ENCODE peak calls at places on chromosomes 4 and X, in eight cellular contexts. B, O, N, A, U, K, V and L are unnamed samples.

GRCh38 chr4:22162454-22162853 is 213.9 kb upstream of the KCNIP4 start:
- DNase-seq in B (no peak), O (no peak), N (no peak), A (no peak), U (no peak), K (no peak), V (no peak), L (no peak)

GRCh38 chr4:178090640-178091411 is 648.6 kb upstream of the AGA start:
- DNase-seq in B (no peak), O (no peak), N (no peak), A (no peak), U (no peak), K (no peak), V (no peak), L (no peak)

GRCh38 chr4:100651499-100652165 is 133.8 kb upstream of the EMCN start:
- DNase-seq in B (no peak), O (no peak), N (no peak), A (no peak), U (no peak), K (no peak), V (no peak), L (no peak)

GRCh38 chr4:182878633-182879495 is 38.3 kb downstream of the DCTD start:
- DNase-seq in B (no peak), O (peak), N (no peak), A (no peak), U (no peak), K (peak), V (no peak), L (no peak)

GRCh38 chr4:145501051-145501660 is 19.5 kb downstream of the SMAD1 start:
- DNase-seq in B (no peak), O (no peak), N (no peak), A (no peak), U (no peak), K (no peak), V (no peak), L (peak)

GRCh38 chr4:125486354-125486753 is 171.6 kb downstream of the FAT4 start:
- DNase-seq in B (no peak), O (no peak), N (no peak), A (no peak), U (no peak), K (no peak), V (no peak), L (no peak)

GRCh38 chrX:65532016-65532415 is 2.6 kb downstream of the LAS1L start:
- DNase-seq in B (no peak), O (no peak), N (no peak), A (no peak), U (no peak), K (no peak), V (no peak), L (no peak)

GRCh38 chr4:181301735-181302380 is 941.3 kb upstream of the TENM3 start:
- DNase-seq in B (no peak), O (no peak), N (no peak), A (peak), U (no peak), K (peak), V (peak), L (peak)

GRCh38 chr4:126821152-126821551 is 811.6 kb upstream of the INTU start:
- DNase-seq in B (no peak), O (no peak), N (no peak), A (no peak), U (no peak), K (no peak), V (no peak), L (no peak)

GRCh38 chr4:129581305-129581704 is 485.4 kb downstream of the C4orf33 start:
- DNase-seq in B (no peak), O (no peak), N (no peak), A (no peak), U (no peak), K (no peak), V (no peak), L (no peak)

GRCh38 chr4:76252271-76252653 is 741 bp downstream of the FAM47E start:
- DNase-seq in B (no peak), O (no peak), N (no peak), A (no peak), U (no peak), K (no peak), V (no peak), L (no peak)
- H3K4me3 ChIP-seq in B (no peak), O (no peak), N (peak), A (no peak), U (peak), K (peak), V (no peak), L (no peak)

DNA sequence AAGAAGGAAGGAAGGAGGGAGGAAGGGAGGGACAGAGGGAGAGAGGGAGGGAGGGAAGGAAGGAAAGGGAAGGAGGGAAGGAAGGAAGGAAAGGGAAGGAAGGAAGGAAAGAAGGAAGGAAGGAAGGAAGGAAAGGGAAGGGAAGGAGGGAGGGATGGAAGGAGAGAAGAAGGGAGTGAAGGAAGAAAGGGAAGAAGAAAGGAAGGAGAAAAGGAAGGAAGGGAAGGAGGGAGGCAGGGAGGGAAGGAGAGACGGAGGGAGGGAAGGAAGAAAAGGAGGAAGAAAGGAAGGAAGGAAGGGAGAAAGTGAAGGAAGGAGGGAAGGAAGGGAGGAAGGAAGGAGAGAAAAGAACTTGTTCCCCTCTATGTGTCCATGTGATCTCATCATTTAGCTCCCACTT is 465.0 kb downstream of the KCTD8 start:
- DNase-seq in B (no peak), O (no peak), N (no peak), A (no peak), U (no peak), K (no peak), V (no peak), L (no peak)
- H3K4me3 ChIP-seq in B (no peak), O (no peak), N (no peak), A (no peak), U (no peak), K (no peak), V (no peak), L (no peak)

DNA sequence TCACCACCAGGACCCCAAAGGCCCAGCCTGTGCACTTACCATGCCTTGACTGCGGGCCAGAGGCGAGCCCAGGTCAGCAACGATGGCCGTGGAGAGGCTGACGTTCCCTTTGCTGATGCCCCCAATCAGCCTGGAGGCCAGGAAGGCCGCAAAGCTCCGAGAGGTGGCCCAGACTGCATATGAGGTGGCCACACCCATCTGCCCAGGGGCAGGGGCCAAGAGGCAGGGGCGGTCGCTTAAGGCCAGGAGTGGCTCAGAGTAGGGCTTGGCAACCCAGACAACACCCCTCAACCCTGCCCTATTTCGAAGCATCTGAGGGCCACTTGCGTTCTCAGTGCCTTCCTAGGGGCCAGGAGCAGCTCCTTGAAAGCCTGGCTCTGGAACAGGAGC is 30.6 kb downstream of the NOP14 start:
- DNase-seq in B (peak), O (no peak), N (no peak), A (no peak), U (no peak), K (no peak), V (no peak), L (no peak)
- H3K4me3 ChIP-seq in B (no peak), O (no peak), N (no peak), A (no peak), U (no peak), K (no peak), V (no peak), L (no peak)

DNA sequence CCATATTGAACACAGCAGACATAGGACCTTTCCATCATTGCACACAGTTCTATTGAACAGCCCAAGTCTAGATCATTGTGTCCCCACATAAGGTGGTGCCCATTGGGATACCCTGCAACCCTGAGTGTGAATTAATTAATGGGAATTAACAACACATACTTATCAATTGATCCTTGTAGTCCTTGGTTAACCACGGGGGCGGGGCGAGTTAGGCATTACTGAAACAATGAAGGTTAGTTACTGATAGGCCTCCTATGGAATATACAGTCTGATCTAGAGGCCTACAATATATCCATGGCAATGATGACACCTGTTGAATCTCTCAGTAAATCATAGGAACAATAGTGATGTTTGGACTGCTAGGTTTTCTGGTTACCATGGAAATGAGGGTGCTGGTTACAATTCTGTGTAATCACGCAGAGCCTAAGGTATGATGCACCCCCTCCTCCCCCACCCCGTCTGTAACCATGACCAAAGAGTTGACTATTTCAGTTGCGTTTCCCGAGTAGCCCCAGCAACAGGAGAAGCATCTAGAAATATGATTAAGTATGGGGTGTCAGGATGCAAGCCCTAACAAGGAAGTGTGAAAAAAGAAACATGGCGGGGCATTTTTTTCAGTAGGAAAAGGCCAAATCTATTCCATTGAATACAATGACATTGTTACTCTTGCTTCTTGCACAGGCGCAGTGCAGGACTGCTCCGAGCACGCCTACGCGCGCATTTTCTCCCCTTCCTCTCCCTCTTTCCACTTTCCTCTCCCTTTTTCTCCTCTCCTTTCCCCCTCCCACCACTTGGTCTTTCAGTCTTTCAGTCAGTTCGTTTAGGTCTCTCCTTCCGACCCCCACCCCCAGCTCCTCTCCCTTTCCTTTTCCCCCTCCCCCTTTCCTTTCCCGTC is 674 bp upstream of the NONO start:
- DNase-seq in B (no peak), O (no peak), N (no peak), A (peak), U (no peak), K (no peak), V (no peak), L (no peak)
- H3K4me3 ChIP-seq in B (peak), O (no peak), N (peak), A (peak), U (peak), K (peak), V (peak), L (peak)

DNA sequence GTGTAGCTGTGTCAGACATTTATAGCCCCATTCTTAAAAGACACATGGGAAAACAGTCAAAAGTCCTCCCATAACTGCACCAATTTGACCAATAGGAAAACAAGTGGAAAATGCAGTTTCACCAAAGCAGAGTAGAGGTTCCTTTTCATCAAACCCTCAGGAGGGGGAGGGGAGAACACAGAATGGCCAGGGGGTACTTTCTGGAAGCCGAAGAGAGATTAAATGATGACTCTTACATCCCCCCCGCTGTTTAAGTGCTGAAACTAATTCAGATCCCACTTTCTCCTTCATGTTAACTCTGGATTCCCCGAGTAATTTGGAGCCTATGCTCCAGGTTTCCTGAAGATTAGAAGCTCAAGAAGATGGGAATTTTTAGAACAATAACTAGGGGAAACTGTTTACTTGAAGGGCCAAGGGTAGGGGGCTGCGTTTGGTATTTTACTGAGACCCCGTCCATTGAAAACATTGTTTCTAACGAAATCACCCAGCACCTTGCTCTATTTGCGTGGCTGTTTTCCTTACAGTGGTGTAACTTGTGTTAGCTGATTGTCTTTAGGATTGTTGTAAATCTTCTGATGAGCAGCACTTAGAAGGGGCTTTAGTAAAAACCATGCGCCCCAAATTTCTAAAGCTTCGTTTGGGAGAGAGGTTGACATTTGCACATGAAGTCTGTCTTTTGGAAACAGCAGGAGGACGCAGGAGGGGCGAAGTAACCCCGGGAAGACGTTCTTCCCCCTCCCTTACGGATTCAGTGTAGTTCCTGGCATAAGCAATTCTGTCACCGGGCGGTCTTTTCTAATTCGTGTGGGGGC is 2.2 kb upstream of the LEF1 start:
- DNase-seq in B (no peak), O (no peak), N (no peak), A (no peak), U (no peak), K (no peak), V (no peak), L (no peak)
- H3K4me3 ChIP-seq in B (no peak), O (no peak), N (no peak), A (no peak), U (no peak), K (no peak), V (peak), L (no peak)

GRCh38 chrX:42818151-42818921 is 40.4 kb upstream of the PPP1R2C start:
- DNase-seq in B (no peak), O (no peak), N (no peak), A (no peak), U (no peak), K (no peak), V (no peak), L (peak)
- H3K4me3 ChIP-seq in B (no peak), O (no peak), N (no peak), A (no peak), U (no peak), K (no peak), V (no peak), L (no peak)